ENCODE peak calls at places on chromosomes 13 and 19, in ten cellular contexts. Z, K, L, D, U, P, A, Q, R and M are unnamed samples.

GRCh38 chr13:64305246-64305645 is 2889.6 kb upstream of the PCDH20 start:
- DNase-seq in A (no peak), U (peak), K (no peak), R (no peak), D (peak), P (no peak), Q (no peak), Z (no peak), L (no peak), M (no peak)

GRCh38 chr19:33292595-33293254 is 9.6 kb downstream of the CEBPA start:
- DNase-seq in Q (no peak), R (no peak), U (no peak), D (no peak), P (peak), A (no peak), Z (peak), L (no peak), K (no peak), M (no peak)

GRCh38 chr13:23380534-23380933 is 53.0 kb downstream of the SACS start:
- DNase-seq in R (no peak), Q (no peak), A (no peak), P (no peak), Z (no peak), U (no peak), K (no peak), L (no peak), D (peak), M (no peak)

GRCh38 chr13:109140054-109140776 is 510.8 kb downstream of the MYO16 start:
- DNase-seq in Q (no peak), D (no peak), L (no peak), A (no peak), K (no peak), Z (no peak), U (no peak), R (no peak), P (no peak), M (no peak)

GRCh38 chr19:53467503-53468262 is at the start of gene ZNF813:
- DNase-seq in U (peak), Q (peak), R (peak), Z (peak), L (peak), K (peak), P (peak), D (peak), A (peak), M (peak)

GRCh38 chr19:7881910-7882309 is 6.4 kb upstream of the LRRC8E start:
- DNase-seq in D (no peak), A (no peak), R (no peak), U (no peak), Z (no peak), L (no peak), K (no peak), Q (no peak), P (no peak), M (no peak)

GRCh38 chr19:10419200-10419645 is 1.1 kb upstream of the PDE4A start:
- DNase-seq in A (no peak), K (no peak), Q (no peak), P (no peak), D (no peak), U (no peak), L (peak), Z (no peak), R (no peak), M (no peak)

GRCh38 chr19:38032951-38033350 is 125.9 kb downstream of the SIPA1L3 start:
- DNase-seq in A (no peak), P (no peak), R (no peak), D (peak), Z (no peak), K (no peak), Q (no peak), L (no peak), U (no peak), M (no peak)

GRCh38 chr13:31209172-31209818 is 9.5 kb downstream of the B3GLCT start:
- DNase-seq in R (peak), D (peak), U (peak), L (peak), A (no peak), K (no peak), Z (no peak), Q (no peak), P (peak), M (no peak)

GRCh38 chr13:36275190-36276002 is 22.2 kb downstream of the CCDC169 start:
- DNase-seq in U (no peak), Z (peak), Q (no peak), R (no peak), P (peak), A (no peak), D (peak), L (peak), K (no peak), M (no peak)

GRCh38 chr13:30308548-30308947 is 1.2 kb upstream of the KATNAL1 start:
- DNase-seq in Q (no peak), K (no peak), A (no peak), Z (no peak), D (peak), R (no peak), L (no peak), P (no peak), U (no peak), M (no peak)

GRCh38 chr19:10682397-10683063 is 18.7 kb upstream of the QTRT1 start:
- DNase-seq in P (no peak), Z (no peak), Q (no peak), K (no peak), D (no peak), U (no peak), L (no peak), R (no peak), A (no peak), M (no peak)

GRCh38 chr13:99894835-99895427 is 76.6 kb downstream of the ZIC5 start:
- DNase-seq in A (no peak), L (no peak), Q (no peak), D (peak), R (no peak), Z (no peak), P (no peak), U (no peak), K (no peak), M (no peak)

GRCh38 chr19:19911150-19911549 is 10.4 kb downstream of the ZNF93 start:
- DNase-seq in R (no peak), P (no peak), D (peak), Q (no peak), K (no peak), L (no peak), U (no peak), A (no peak), Z (peak), M (no peak)

GRCh38 chr19:56071151-56071550 is 49.9 kb downstream of the ZNF787 start:
- DNase-seq in K (no peak), D (no peak), A (no peak), U (no peak), L (no peak), R (no peak), Z (no peak), P (no peak), Q (no peak), M (no peak)

GRCh38 chr19:3613765-3614661 is 7.3 kb upstream of the TBXA2R start:
- DNase-seq in U (no peak), P (peak), K (no peak), D (no peak), R (no peak), A (no peak), L (no peak), Q (no peak), Z (no peak), M (no peak)

GRCh38 chr13:85277753-85278152 is 521.5 kb downstream of the SLITRK6 start:
- DNase-seq in K (no peak), Z (peak), P (no peak), D (peak), A (no peak), U (no peak), Q (no peak), L (no peak), R (no peak), M (no peak)